ENCODE peak calls at places on chromosomes 1 and 21, in nine cellular contexts. W, U, L, X, Q, G, P, I and S are unnamed samples.

GRCh38 chr21:24046816-24047443 is 1560.4 kb downstream of the MRPL39 start:
- DNase-seq in W (no peak), U (no peak), L (no peak), X (no peak), Q (no peak), G (no peak), P (no peak), I (no peak), S (no peak)

GRCh38 chr21:46150491-46151121 is 4.8 kb downstream of the FTCD start:
- DNase-seq in W (peak; percentile 44), U (no peak), L (peak; percentile 45), X (peak; percentile 57), Q (peak; percentile 9), G (no peak), P (no peak), I (no peak), S (no peak)

GRCh38 chr21:14306143-14306907 is 76.6 kb downstream of the HSPA13 start:
- DNase-seq in W (no peak), U (peak; percentile 3), L (no peak), X (no peak), Q (no peak), G (no peak), P (no peak), I (no peak), S (no peak)

GRCh38 chr1:47906009-47906432 is 91.2 kb downstream of the TRABD2B start:
- DNase-seq in W (no peak), U (no peak), L (no peak), X (peak; percentile 68), Q (no peak), G (no peak), P (no peak), I (no peak), S (no peak)

GRCh38 chr1:96387785-96388184 is 333.8 kb upstream of the PTBP2 start:
- DNase-seq in W (no peak), U (no peak), L (no peak), X (no peak), Q (no peak), G (no peak), P (no peak), I (no peak), S (no peak)

GRCh38 chr1:36014722-36015220 is 69.1 kb upstream of the TEKT2 start:
- DNase-seq in W (no peak), U (peak; percentile 27), L (no peak), X (no peak), Q (no peak), G (no peak), P (no peak), I (no peak), S (no peak)

GRCh38 chr21:24428539-24429186 is 1178.6 kb downstream of the MRPL39 start:
- DNase-seq in W (no peak), U (no peak), L (no peak), X (no peak), Q (no peak), G (no peak), P (no peak), I (no peak), S (no peak)

GRCh38 chr1:242523968-242524570 is 428 bp downstream of the PLD5 start:
- DNase-seq in W (peak; percentile 91), U (no peak), L (peak; percentile 50), X (peak; percentile 72), Q (peak; percentile 84), G (peak; percentile 83), P (peak; percentile 60), I (peak; percentile 90), S (peak; percentile 22)

GRCh38 chr1:81186271-81186670 is 614.5 kb upstream of the ADGRL2 start:
- DNase-seq in W (no peak), U (peak; percentile 40), L (no peak), X (no peak), Q (no peak), G (no peak), P (no peak), I (no peak), S (no peak)

GRCh38 chr1:6045561-6045960 is at the start of gene KCNAB2:
- DNase-seq in W (no peak), U (no peak), L (no peak), X (no peak), Q (no peak), G (no peak), P (no peak), I (no peak), S (no peak)

GRCh38 chr1:6049419-6049818 is 3.7 kb downstream of the KCNAB2 start:
- DNase-seq in W (no peak), U (no peak), L (no peak), X (no peak), Q (no peak), G (no peak), P (no peak), I (no peak), S (no peak)

GRCh38 chr1:6051423-6051822 is 5.7 kb downstream of the KCNAB2 start:
- DNase-seq in W (no peak), U (no peak), L (no peak), X (no peak), Q (no peak), G (no peak), P (no peak), I (no peak), S (no peak)

GRCh38 chr1:6045110-6045502 is 582 bp upstream of the KCNAB2 start:
- DNase-seq in W (no peak), U (no peak), L (no peak), X (no peak), Q (no peak), G (no peak), P (no peak), I (no peak), S (no peak)

DNA sequence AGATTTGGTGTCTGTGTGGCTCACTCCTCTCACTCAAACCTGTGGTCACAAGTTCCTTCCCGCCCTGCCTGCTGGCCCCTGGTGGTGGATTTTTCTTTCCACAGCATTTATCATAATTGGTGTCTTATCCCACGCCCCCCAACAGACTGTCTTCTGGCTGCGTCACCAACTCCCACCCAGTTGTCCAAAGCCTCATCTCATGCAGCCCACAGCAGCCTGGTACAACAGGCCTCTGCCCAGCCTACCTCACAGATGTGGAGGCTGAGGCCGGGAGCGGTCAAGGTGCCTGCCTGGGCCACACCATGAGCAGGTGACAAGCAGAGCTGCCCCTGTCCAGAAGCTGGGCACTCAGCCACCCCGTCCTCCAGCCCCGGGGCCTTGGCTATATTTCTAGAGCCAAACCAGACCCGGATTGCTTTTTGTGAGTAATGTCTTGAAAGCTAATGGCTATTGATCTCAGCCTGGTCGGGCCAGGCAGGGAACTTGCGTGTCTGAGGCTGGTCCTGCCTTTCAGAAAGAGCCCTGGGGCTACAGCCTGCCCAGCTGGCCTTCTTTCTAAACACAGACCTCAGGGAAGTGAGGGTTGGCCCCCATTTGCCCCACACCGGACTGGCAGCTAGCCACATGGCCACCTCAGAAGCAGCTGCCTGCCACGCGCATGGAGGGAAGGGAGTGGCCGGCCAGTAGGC is 2.6 kb downstream of the KCNAB2 start:
- DNase-seq in W (no peak), U (no peak), L (no peak), X (no peak), Q (no peak), G (no peak), P (no peak), I (no peak), S (no peak)
- TF ChIP-seq CTCF in W (no peak), U (no peak), L (no peak), X (no peak), Q (no peak), G (no peak), P (no peak), I (no peak), S (no peak)

GRCh38 chr1:31695327-31695726 is 8.5 kb downstream of the COL16A1 start:
- DNase-seq in W (no peak), U (no peak), L (no peak), X (no peak), Q (no peak), G (no peak), P (no peak), I (no peak), S (no peak)
- TF ChIP-seq CTCF in W (no peak), U (no peak), L (no peak), X (no peak), Q (no peak), G (no peak), P (no peak), I (no peak), S (no peak)

GRCh38 chr1:166907051-166907450 is 31.0 kb upstream of the TADA1 start:
- DNase-seq in W (no peak), U (no peak), L (no peak), X (no peak), Q (no peak), G (no peak), P (no peak), I (no peak), S (no peak)

GRCh38 chr1:166905930-166906329 is 29.9 kb upstream of the TADA1 start:
- DNase-seq in W (no peak), U (peak; percentile 37), L (no peak), X (no peak), Q (no peak), G (no peak), P (no peak), I (no peak), S (no peak)

GRCh38 chr1:166905136-166905535 is 29.1 kb upstream of the TADA1 start:
- DNase-seq in W (no peak), U (no peak), L (no peak), X (no peak), Q (no peak), G (no peak), P (no peak), I (no peak), S (no peak)

GRCh38 chr1:166907763-166908162 is 31.7 kb upstream of the TADA1 start:
- DNase-seq in W (no peak), U (no peak), L (no peak), X (no peak), Q (no peak), G (no peak), P (no peak), I (no peak), S (no peak)

DNA sequence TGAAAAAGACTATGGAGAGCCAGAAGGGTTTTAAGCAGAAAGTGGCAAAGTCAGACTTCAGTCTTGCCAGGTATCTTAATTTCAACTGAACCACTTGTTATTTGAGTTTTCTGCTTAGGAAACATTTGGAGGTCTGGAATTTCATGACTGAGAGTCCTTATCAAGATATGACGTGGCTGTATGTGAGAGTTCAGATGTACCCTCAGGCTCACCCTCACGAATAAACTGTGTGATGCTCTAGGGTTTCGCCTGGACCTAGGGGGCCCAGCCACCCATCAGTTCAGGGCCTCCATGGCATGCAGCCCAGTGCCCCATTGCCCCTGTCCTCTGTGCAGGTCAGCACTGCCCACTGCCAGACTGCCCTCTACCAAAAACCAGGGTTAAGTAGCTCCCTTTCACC is 30.6 kb upstream of the TADA1 start:
- DNase-seq in W (no peak), U (no peak), L (no peak), X (no peak), Q (no peak), G (no peak), P (no peak), I (no peak), S (no peak)
- TF ChIP-seq CTCF in W (no peak), U (no peak), L (no peak), X (no peak), Q (no peak), G (no peak), P (no peak), I (no peak), S (no peak)

DNA sequence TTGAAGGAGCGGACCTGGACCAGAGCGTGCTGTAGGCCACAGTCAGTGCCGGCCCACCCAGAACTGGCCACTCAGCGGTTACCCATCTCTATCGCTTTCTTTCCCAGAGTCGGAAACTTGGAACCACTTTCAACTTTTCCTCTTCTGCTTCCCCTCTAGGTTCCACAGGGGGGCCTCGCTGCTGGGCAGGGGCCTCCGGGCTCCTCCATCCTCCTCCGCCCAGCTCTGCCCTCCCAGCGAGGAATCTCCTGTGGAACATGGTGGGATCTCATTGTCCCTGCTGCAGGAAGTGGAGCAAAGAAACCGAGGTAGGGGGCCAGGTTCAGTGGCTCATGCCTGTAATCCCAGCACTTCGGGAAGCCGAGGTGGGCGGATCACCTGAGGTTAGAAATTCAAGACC is 139.2 kb downstream of the ETS2 start:
- DNase-seq in W (peak; percentile 72), U (no peak), L (no peak), X (no peak), Q (peak; percentile 44), G (no peak), P (peak; percentile 12), I (peak; percentile 56), S (no peak)
- TF ChIP-seq CTCF in W (peak; percentile 71), U (no peak), L (no peak), X (no peak), Q (no peak), G (no peak), P (peak; percentile 11), I (peak; percentile 55), S (no peak)